ENCODE peak calls at places on chromosomes 16 and 17, in four cellular contexts. D is M059J, Y is GM19239, B is MV-4-11. P is an unnamed sample.

GRCh38 chr16:88941051-88941932 is 35.7 kb downstream of the CBFA2T3 start:
- DNase-seq in D (no peak), Y (peak), B (no peak), P (no peak)

GRCh38 chr17:75810216-75810615 is 25.6 kb downstream of the UNK start:
- DNase-seq in D (no peak), Y (no peak), B (no peak), P (no peak)

GRCh38 chr16:89149386-89149785 is 22.2 kb upstream of the CDH15 start:
- DNase-seq in D (no peak), Y (no peak), B (no peak), P (no peak)

GRCh38 chr16:10314811-10315210 is 71.0 kb upstream of the ATF7IP2 start:
- DNase-seq in D (peak), Y (no peak), B (peak), P (peak)

GRCh38 chr17:43722921-43723665 is 35.5 kb downstream of the SOST start:
- DNase-seq in D (no peak), Y (no peak), B (no peak), P (no peak)

GRCh38 chr16:24188143-24188542 is 68.0 kb upstream of the CACNG3 start:
- DNase-seq in D (no peak), Y (no peak), B (no peak), P (no peak)

GRCh38 chr16:49837673-49838360 is 18.1 kb downstream of the ZNF423 start:
- DNase-seq in D (no peak), Y (no peak), B (no peak), P (no peak)

GRCh38 chr17:61159415-61159814 is 240.2 kb upstream of the TBX2 start:
- DNase-seq in D (no peak), Y (no peak), B (no peak), P (peak)

GRCh38 chr17:142876-143784 is 5.8 kb downstream of the SCGB1C2 start:
- DNase-seq in D (no peak), Y (no peak), B (no peak), P (no peak)

GRCh38 chr16:84826558-84826941 is 6.8 kb downstream of the CRISPLD2 start:
- DNase-seq in D (no peak), Y (no peak), B (no peak), P (no peak)

GRCh38 chr16:53504665-53505064 is 1.7 kb upstream of the AKTIP start:
- DNase-seq in D (peak), Y (no peak), B (no peak), P (no peak)

GRCh38 chr17:82230627-82231311 is 1.9 kb downstream of the SLC16A3 start:
- DNase-seq in D (peak), Y (peak), B (peak), P (peak)

GRCh38 chr16:66862023-66862520 is 17.9 kb downstream of the CA7 start:
- DNase-seq in D (no peak), Y (no peak), B (no peak), P (no peak)

GRCh38 chr17:65198653-65199382 is 61.6 kb downstream of the RGS9 start:
- DNase-seq in D (peak), Y (peak), B (peak), P (peak)

GRCh38 chr17:57557793-57558681 is 187.1 kb downstream of the CCDC182 start:
- DNase-seq in D (peak), Y (no peak), B (peak), P (no peak)

GRCh38 chr17:1563786-1564613 is 1.4 kb upstream of the PITPNA start:
- DNase-seq in D (no peak), Y (no peak), B (no peak), P (peak)

GRCh38 chr17:29615492-29616299 is 7.0 kb downstream of the CORO6 start:
- DNase-seq in D (no peak), Y (peak), B (peak), P (peak)

GRCh38 chr17:49633250-49633649 is 44.6 kb downstream of the SPOP start:
- DNase-seq in D (no peak), Y (no peak), B (no peak), P (no peak)

GRCh38 chr17:19407601-19408380 is 3.2 kb upstream of the RNF112 start:
- DNase-seq in D (no peak), Y (no peak), B (no peak), P (no peak)

GRCh38 chr16:22318690-22319358 is 21.6 kb downstream of the POLR3E start:
- DNase-seq in D (peak), Y (peak), B (peak), P (peak)

GRCh38 chr16:88389621-88390160 is 6.9 kb downstream of the ZNF469 start:
- DNase-seq in D (no peak), Y (no peak), B (no peak), P (no peak)

GRCh38 chr17:31327534-31328526 is 6.4 kb upstream of the EVI2A start:
- DNase-seq in D (peak), Y (no peak), B (no peak), P (no peak)

GRCh38 chr16:57277586-57277985 is 6.9 kb downstream of the PLLP start:
- DNase-seq in D (peak), Y (no peak), B (peak), P (peak)

GRCh38 chr16:47627056-47627455 is 165.9 kb downstream of the PHKB start:
- DNase-seq in D (no peak), Y (no peak), B (no peak), P (no peak)

GRCh38 chr17:58677204-58677880 is 14.5 kb downstream of the TEX14 start:
- DNase-seq in D (peak), Y (no peak), B (no peak), P (no peak)

GRCh38 chr17:28185658-28186057 is 133.3 kb upstream of the TMEM97 start:
- DNase-seq in D (no peak), Y (no peak), B (no peak), P (no peak)

GRCh38 chr16:27839419-27839818 is 224.1 kb downstream of the GSG1L start:
- DNase-seq in D (peak), Y (no peak), B (no peak), P (no peak)

GRCh38 chr16:57704905-57705852 is 10.6 kb downstream of the DRC7 start:
- DNase-seq in D (no peak), Y (no peak), B (no peak), P (no peak)

GRCh38 chr16:68995011-68995504 is 110.4 kb upstream of the HAS3 start:
- DNase-seq in D (peak), Y (no peak), B (peak), P (peak)

GRCh38 chr16:87855852-87856715 is 13.2 kb downstream of the SLC7A5 start:
- DNase-seq in D (peak), Y (no peak), B (peak), P (peak)

GRCh38 chr16:7303014-7303676 is 29.5 kb upstream of the RBFOX1 start:
- DNase-seq in D (no peak), Y (no peak), B (no peak), P (no peak)

GRCh38 chr17:62064029-62064790 is 868 bp downstream of the MED13 start:
- DNase-seq in D (peak), Y (no peak), B (no peak), P (peak)

GRCh38 chr16:83143788-83144187 is 517.0 kb downstream of the CDH13 start:
- DNase-seq in D (no peak), Y (no peak), B (no peak), P (peak)

GRCh38 chr17:57485566-57485865 is 229.2 kb downstream of the MSI2 start:
- DNase-seq in D (peak), Y (no peak), B (no peak), P (no peak)

GRCh38 chr17:7445011-7445927 is at the start of gene CHRNB1:
- DNase-seq in D (peak), Y (peak), B (no peak), P (peak)

P was measured in OCI-M1.